ENCODE peak calls at places on chromosomes 12 and 14, in five cellular contexts. E is KBM-7; J is SW480; F is activated CD4-positive, CD25-positive, alpha-beta regulatory T cell; V is GM23338. O is an unnamed sample.
A peak's percentile ranks its signal among the peaks of the same experiment; 100 is the strongest.

GRCh38 chr12:115574831-115575230 is 702.7 kb downstream of the MED13L start:
- DNase-seq in E (no peak), V (no peak), F (no peak), J (no peak), O (no peak)

GRCh38 chr12:80593766-80594165 is 113.7 kb upstream of the MYF6 start:
- DNase-seq in J (no peak), V (peak; percentile 8), F (no peak), E (no peak), O (no peak)

GRCh38 chr12:49582840-49583239 is 14.9 kb upstream of the MCRS1 start:
- DNase-seq in F (no peak), V (no peak), E (no peak), J (no peak), O (no peak)

GRCh38 chr14:94612580-94613554 is 676 bp downstream of the SERPINA3 start:
- DNase-seq in E (no peak), F (no peak), V (no peak), J (peak; percentile 35), O (no peak)

GRCh38 chr14:71327691-71328090 is 420.4 kb downstream of the PCNX1 start:
- DNase-seq in E (no peak), J (no peak), V (no peak), F (no peak), O (no peak)

GRCh38 chr12:6089041-6089823 is 35.2 kb downstream of the VWF start:
- DNase-seq in F (no peak), V (peak; percentile 53), E (peak; percentile 30), J (peak; percentile 88), O (peak; percentile 53)

GRCh38 chr12:49585477-49586445 is 17.8 kb upstream of the MCRS1 start:
- DNase-seq in J (no peak), E (no peak), V (no peak), F (no peak), O (no peak)

GRCh38 chr14:95213774-95214173 is 56.4 kb upstream of the DICER1 start:
- DNase-seq in F (no peak), E (no peak), J (no peak), V (no peak), O (no peak)

GRCh38 chr14:24670594-24670993 is 36.6 kb upstream of the GZMB start:
- DNase-seq in E (no peak), F (no peak), V (no peak), J (peak; percentile 18), O (no peak)

GRCh38 chr12:57756406-57757341 is 1.8 kb downstream of the MARCHF9 start:
- DNase-seq in F (peak; percentile 43), J (no peak), E (peak; percentile 79), V (peak; percentile 89), O (no peak)

GRCh38 chr14:85380891-85381290 is 149.1 kb upstream of the FLRT2 start:
- DNase-seq in V (no peak), F (no peak), E (no peak), J (no peak), O (no peak)

GRCh38 chr14:72880164-72880563 is 13.7 kb downstream of the DPF3 start:
- DNase-seq in F (no peak), E (no peak), J (no peak), V (no peak), O (no peak)

GRCh38 chr12:89525824-89526770 is at the start of gene POC1B:
- DNase-seq in F (peak; percentile 24), J (peak; percentile 92), E (peak; percentile 83), V (peak; percentile 84), O (peak; percentile 62)

GRCh38 chr14:98555440-98555839 is 716.6 kb downstream of the BCL11B start:
- DNase-seq in F (no peak), J (no peak), V (no peak), E (no peak), O (no peak)

GRCh38 chr14:58677996-58678395 is 40.2 kb downstream of the DACT1 start:
- DNase-seq in V (no peak), J (no peak), E (no peak), F (no peak), O (no peak)

GRCh38 chr12:130872179-130873096 is 572 bp downstream of the RAN start:
- DNase-seq in V (peak; percentile 34), J (no peak), F (peak; percentile 49), E (peak; percentile 18), O (no peak)

GRCh38 chr12:83826112-83826511 is 1086.5 kb downstream of the SLC6A15 start:
- DNase-seq in E (peak; percentile 38), J (peak; percentile 7), V (peak; percentile 76), F (no peak), O (no peak)

GRCh38 chr12:74530676-74531075 is 7.0 kb upstream of the ATXN7L3B start:
- DNase-seq in V (no peak), F (no peak), J (no peak), E (no peak), O (no peak)

GRCh38 chr12:89706551-89707348 is 1.9 kb downstream of the ATP2B1 start:
- DNase-seq in J (peak; percentile 46), F (no peak), V (peak; percentile 5), E (peak; percentile 21), O (no peak)

GRCh38 chr12:46752396-46752795 is 73.4 kb downstream of the SLC38A4 start:
- DNase-seq in E (no peak), F (no peak), V (no peak), J (peak; percentile 5), O (no peak)

GRCh38 chr14:64478634-64479250 is 13.4 kb downstream of the AKAP5 start:
- DNase-seq in E (peak; percentile 30), F (no peak), V (no peak), J (no peak), O (peak; percentile 6)

GRCh38 chr12:108701779-108702435 is 29.4 kb downstream of the CORO1C start:
- DNase-seq in J (no peak), E (no peak), F (no peak), V (no peak), O (no peak)

GRCh38 chr14:60134702-60135101 is 30.5 kb downstream of the DHRS7 start:
- DNase-seq in E (no peak), J (no peak), V (no peak), F (no peak), O (no peak)

GRCh38 chr14:72254202-72254939 is 322.1 kb downstream of the RGS6 start:
- DNase-seq in F (no peak), J (peak; percentile 21), E (no peak), V (no peak), O (no peak)

GRCh38 chr14:56422703-56423213 is 156.8 kb upstream of the TMEM260 start:
- DNase-seq in F (no peak), V (peak; percentile 78), E (peak; percentile 61), J (peak; percentile 51), O (no peak)

GRCh38 chr12:55762646-55763045 is 19.7 kb downstream of the GDF11 start:
- DNase-seq in V (no peak), J (no peak), E (no peak), F (no peak), O (no peak)

GRCh38 chr12:115155665-115156645 is 472.0 kb upstream of the TBX3 start:
- DNase-seq in E (no peak), J (peak; percentile 71), F (no peak), V (peak; percentile 45), O (no peak)

GRCh38 chr14:30118992-30119640 is 191.5 kb upstream of the PRKD1 start:
- DNase-seq in F (no peak), E (no peak), V (no peak), J (no peak), O (no peak)

GRCh38 chr12:19846561-19846960 is 407.3 kb downstream of the AEBP2 start:
- DNase-seq in J (no peak), E (peak; percentile 22), V (no peak), F (no peak), O (no peak)

GRCh38 chr14:67526676-67527459 is 6.2 kb upstream of the PLEKHH1 start:
- DNase-seq in E (peak; percentile 67), F (no peak), J (peak; percentile 77), V (peak; percentile 89), O (peak; percentile 32)

GRCh38 chr12:120264511-120265202 is 873 bp downstream of the PXN start:
- DNase-seq in F (no peak), E (no peak), V (peak; percentile 32), J (no peak), O (no peak)

GRCh38 chr14:101740981-101741380 is 20.5 kb upstream of the PPP2R5C start:
- DNase-seq in F (no peak), V (no peak), J (no peak), E (no peak), O (no peak)

GRCh38 chr12:88334271-88334670 is 192.2 kb downstream of the TMTC3 start:
- DNase-seq in F (no peak), V (peak; percentile 43), J (no peak), E (no peak), O (no peak)

O was measured in NCI-H1930.